ENCODE peak calls at places on chromosome 2, in five cellular contexts. K is keratinocyte, D is MM.1S, O is fibroblast of pulmonary artery, Y is AG04449. Q is an unnamed sample.

GRCh38 chr2:1011018-1011405 is 60.4 kb downstream of the SNTG2 start:
- DNase-seq in K (no peak), Y (no peak), D (no peak), O (no peak), Q (no peak)

GRCh38 chr2:237281900-237282306 is 132.1 kb downstream of the COL6A3 start:
- DNase-seq in Y (peak), O (peak), D (no peak), K (no peak), Q (no peak)

GRCh38 chr2:100321181-100321880 is 970 bp downstream of the LONRF2 start:
- DNase-seq in O (peak), K (no peak), Y (no peak), D (no peak), Q (peak)

GRCh38 chr2:197204855-197205254 is 105.7 kb downstream of the ANKRD44 start:
- DNase-seq in Y (no peak), O (no peak), K (no peak), D (no peak), Q (no peak)

GRCh38 chr2:62286089-62286785 is 90.3 kb downstream of the B3GNT2 start:
- DNase-seq in O (no peak), Y (no peak), D (no peak), K (no peak), Q (no peak)

GRCh38 chr2:829047-829446 is 121.6 kb upstream of the SNTG2 start:
- DNase-seq in Y (no peak), K (no peak), O (no peak), D (no peak), Q (no peak)

GRCh38 chr2:226215902-226216503 is 583.6 kb downstream of the IRS1 start:
- DNase-seq in D (peak), O (peak), Y (no peak), K (no peak), Q (peak)

GRCh38 chr2:240603081-240603835 is 16.7 kb downstream of the CAPN10 start:
- DNase-seq in Y (no peak), K (no peak), D (no peak), O (no peak), Q (no peak)

GRCh38 chr2:9423922-9424272 is 443 bp downstream of the CPSF3 start:
- DNase-seq in O (peak), Y (no peak), K (no peak), D (peak), Q (peak)

GRCh38 chr2:128319773-128320608 is 1.3 kb upstream of the HS6ST1 start:
- DNase-seq in K (no peak), D (no peak), Y (no peak), O (no peak), Q (no peak)

GRCh38 chr2:119702918-119703401 is 24.0 kb downstream of the TMEM177 start:
- DNase-seq in Y (no peak), K (no peak), O (peak), D (peak), Q (peak)

GRCh38 chr2:158191076-158191566 is 89.4 kb downstream of the UPP2 start:
- DNase-seq in K (no peak), Y (no peak), O (no peak), D (peak), Q (no peak)

GRCh38 chr2:31674446-31674845 is 93.7 kb upstream of the SRD5A2 start:
- DNase-seq in D (no peak), O (no peak), Y (no peak), K (no peak), Q (no peak)
- TF ChIP-seq CTCF in D (no peak), O (no peak), Y (no peak), K (peak), Q (no peak)

GRCh38 chr2:101697794-101698418 is 399 bp downstream of the MAP4K4 start:
- DNase-seq in O (no peak), K (no peak), Y (no peak), D (no peak), Q (no peak)
- TF ChIP-seq CTCF in O (no peak), K (no peak), Y (no peak), D (no peak), Q (no peak)

GRCh38 chr2:230865324-230865765 is 603 bp downstream of the ITM2C start:
- DNase-seq in K (no peak), O (peak), D (peak), Y (no peak), Q (no peak)

GRCh38 chr2:230864605-230865323 is at the start of gene ITM2C:
- DNase-seq in K (peak), Y (no peak), O (peak), D (peak), Q (peak)

GRCh38 chr2:230864122-230864604 is 579 bp upstream of the ITM2C start:
- DNase-seq in Y (no peak), D (no peak), K (no peak), O (no peak), Q (no peak)

GRCh38 chr2:230866704-230867561 is 2.2 kb downstream of the ITM2C start:
- DNase-seq in D (peak), Y (no peak), O (peak), K (no peak), Q (peak)

GRCh38 chr2:230865766-230866703 is 1.3 kb downstream of the ITM2C start:
- DNase-seq in O (peak), D (peak), K (no peak), Y (no peak), Q (no peak)
- TF ChIP-seq CTCF in O (peak), D (peak), K (no peak), Y (peak), Q (peak)

GRCh38 chr2:138329167-138329566 is 172.4 kb upstream of the SPOPL start:
- DNase-seq in D (no peak), K (no peak), Y (no peak), O (no peak), Q (no peak)

GRCh38 chr2:138323382-138324067 is 178.0 kb upstream of the SPOPL start:
- DNase-seq in Y (no peak), D (no peak), K (no peak), O (no peak), Q (no peak)

GRCh38 chr2:138324068-138324771 is 177.3 kb upstream of the SPOPL start:
- DNase-seq in O (no peak), D (no peak), Y (no peak), K (no peak), Q (no peak)

GRCh38 chr2:138329591-138329990 is 172.0 kb upstream of the SPOPL start:
- DNase-seq in D (no peak), K (no peak), O (no peak), Y (no peak), Q (no peak)

GRCh38 chr2:138327967-138328366 is 173.6 kb upstream of the SPOPL start:
- DNase-seq in D (no peak), O (peak), Y (no peak), K (no peak), Q (no peak)
- TF ChIP-seq CTCF in D (no peak), O (no peak), Y (no peak), K (no peak), Q (no peak)

DNA sequence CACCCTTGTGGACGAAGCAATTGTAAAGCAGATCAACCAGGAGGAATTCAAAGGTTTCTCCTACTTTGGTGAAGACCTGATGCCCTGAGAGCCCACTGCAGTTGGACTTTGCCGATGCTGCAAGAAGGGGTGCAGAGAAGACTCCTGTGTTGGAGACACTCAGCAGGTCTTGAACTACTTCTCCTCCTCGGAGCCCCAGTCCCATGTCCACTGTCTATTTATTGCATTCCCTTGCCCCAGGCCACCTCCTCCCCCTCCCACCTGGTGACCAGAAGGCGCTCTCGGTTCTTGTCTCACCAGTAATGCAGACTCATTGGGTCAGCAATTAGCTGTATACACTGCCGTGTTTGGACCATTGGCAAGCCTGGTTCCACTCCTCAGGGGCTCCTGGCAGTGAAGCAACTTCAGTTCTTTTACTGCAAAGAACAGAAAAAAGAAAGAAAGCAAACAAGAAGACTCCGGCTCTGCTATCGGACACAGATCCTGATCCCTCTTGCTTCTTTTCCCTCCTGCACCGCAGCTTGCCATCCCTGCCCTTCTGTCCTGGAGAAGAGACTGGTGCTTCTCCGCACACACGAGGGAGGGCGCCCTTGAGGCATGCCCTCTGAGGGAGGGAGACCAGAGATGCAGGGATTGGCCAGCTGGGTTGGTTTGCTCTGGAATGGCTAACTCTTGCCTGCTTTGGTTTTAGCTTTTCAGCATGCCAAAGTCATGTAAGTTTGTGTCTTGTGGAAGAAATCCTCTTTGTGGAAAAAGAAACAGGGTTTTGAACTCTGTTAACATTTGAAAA is 112.2 kb upstream of the EPAS1 start:
- DNase-seq in D (no peak), K (no peak), O (no peak), Y (no peak), Q (no peak)
- TF ChIP-seq CTCF in D (peak), K (peak), O (no peak), Y (no peak), Q (peak)

GRCh38 chr2:214311031-214311533 is 99.8 kb upstream of the VWC2L start:
- DNase-seq in O (no peak), Y (no peak), D (no peak), K (no peak), Q (no peak)
- TF ChIP-seq CTCF in O (no peak), Y (no peak), D (peak), K (peak), Q (no peak)